ENCODE peak calls at places on chromosomes 3 and 15, in seven cellular contexts. B, V, W, L, U, I and F are unnamed samples. For H3K9me3, the result is how much of the 10 kb centered on the place peaks cover.

GRCh38 chr3:194061421-194062029 is 74.4 kb upstream of the HES1 start:
- DNase-seq in B (no peak), V (no peak), W (no peak), L (no peak), U (no peak), I (no peak), F (no peak)

GRCh38 chr3:134485075-134485536 is 679 bp downstream of the ANAPC13 start:
- DNase-seq in B (no peak), V (no peak), W (no peak), L (no peak), U (peak), I (no peak), F (peak)

GRCh38 chr15:72315706-72316370 is 4.1 kb downstream of the CELF6 start:
- DNase-seq in B (no peak), V (no peak), W (no peak), L (no peak), U (peak), I (no peak), F (no peak)

GRCh38 chr3:60696559-60697125 is 554.6 kb downstream of the FHIT start:
- DNase-seq in B (no peak), V (no peak), W (no peak), L (no peak), U (no peak), I (no peak), F (no peak)

GRCh38 chr3:67901681-67902080 is 247.3 kb upstream of the SUCLG2 start:
- DNase-seq in B (no peak), V (no peak), W (no peak), L (no peak), U (no peak), I (no peak), F (no peak)

GRCh38 chr3:40079203-40079844 is 230.2 kb upstream of the EIF1B start:
- DNase-seq in B (no peak), V (no peak), W (no peak), L (no peak), U (no peak), I (no peak), F (no peak)

GRCh38 chr15:73936181-73936580 is 9.9 kb downstream of the LOXL1 start:
- DNase-seq in B (no peak), V (peak), W (no peak), L (no peak), U (peak), I (no peak), F (no peak)

GRCh38 chr3:102646557-102646956 is 211.7 kb downstream of the ZPLD1 start:
- DNase-seq in B (no peak), V (no peak), W (no peak), L (no peak), U (no peak), I (no peak), F (no peak)

DNA sequence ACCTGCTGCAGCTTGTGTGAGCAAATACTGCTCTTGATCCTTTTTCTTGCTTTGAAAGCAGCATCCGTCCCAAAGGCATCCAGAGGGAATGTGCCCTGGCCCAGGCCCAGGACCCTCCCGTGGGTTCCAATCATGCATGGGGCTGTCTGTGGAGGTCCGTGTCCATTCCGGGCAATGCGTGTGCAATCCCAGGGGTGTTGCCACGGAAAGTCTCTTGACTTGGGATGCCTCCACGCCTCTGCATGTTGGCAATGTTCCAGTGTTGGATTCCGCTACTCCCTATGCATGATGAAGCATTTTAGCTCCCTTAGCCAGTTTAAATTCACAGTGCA is 105.7 kb downstream of the SNRPN start:
- DNase-seq in B (peak), V (no peak), W (no peak), L (no peak), U (no peak), I (peak), F (no peak)
- H3K9me3 ChIP-seq in B (half or more), V (half or more), W (half or more), L (half or more), U (half or more), I (half or more), F (half or more)

DNA sequence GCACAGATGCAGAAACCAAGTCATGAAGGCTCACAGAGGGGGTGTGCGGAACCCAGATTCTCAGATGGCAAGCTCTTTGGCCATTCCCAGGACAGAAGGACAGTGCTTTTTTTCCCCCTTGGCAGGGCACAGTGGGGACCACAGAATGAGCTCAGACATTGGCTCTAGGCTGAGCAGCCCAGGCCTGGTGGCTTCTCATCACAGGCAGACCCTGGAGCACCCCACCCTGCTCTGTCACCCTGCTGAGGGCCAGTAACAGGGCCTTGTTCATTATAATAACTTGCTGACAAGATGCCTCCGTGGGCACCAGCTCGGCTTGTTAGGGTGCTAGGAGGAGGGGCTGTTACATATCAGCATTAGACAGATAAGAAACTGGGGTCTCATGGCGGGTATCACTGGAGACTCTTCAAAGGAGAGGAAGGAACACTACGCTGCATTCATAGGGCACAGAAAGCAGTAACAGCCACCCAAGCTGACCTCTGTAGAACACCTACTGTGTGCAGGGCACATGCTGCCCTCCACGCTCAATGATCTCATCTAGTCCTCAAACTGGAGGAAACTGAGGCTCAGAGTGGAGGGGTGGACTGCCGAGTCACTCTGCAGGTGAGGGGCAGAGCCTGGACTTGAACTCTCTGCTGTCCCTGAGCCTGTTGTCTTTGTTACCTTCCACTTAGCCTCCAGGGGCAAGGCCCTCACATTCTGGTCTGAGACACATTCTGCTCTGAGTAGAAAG is 69.9 kb upstream of the SEC13 start:
- DNase-seq in B (no peak), V (no peak), W (no peak), L (no peak), U (no peak), I (no peak), F (no peak)
- H3K9me3 ChIP-seq in B (under half), V (under half), W (under half), L (under half), U (under half), I (under half), F (under half)

GRCh38 chr3:177314897-177315296 is 117.6 kb upstream of the TBL1XR1 start:
- DNase-seq in B (no peak), V (no peak), W (no peak), L (no peak), U (no peak), I (no peak), F (no peak)
- H3K9me3 ChIP-seq in B (under half), V (under half), W (under half), L (under half), U (under half), I (under half), F (under half)

DNA sequence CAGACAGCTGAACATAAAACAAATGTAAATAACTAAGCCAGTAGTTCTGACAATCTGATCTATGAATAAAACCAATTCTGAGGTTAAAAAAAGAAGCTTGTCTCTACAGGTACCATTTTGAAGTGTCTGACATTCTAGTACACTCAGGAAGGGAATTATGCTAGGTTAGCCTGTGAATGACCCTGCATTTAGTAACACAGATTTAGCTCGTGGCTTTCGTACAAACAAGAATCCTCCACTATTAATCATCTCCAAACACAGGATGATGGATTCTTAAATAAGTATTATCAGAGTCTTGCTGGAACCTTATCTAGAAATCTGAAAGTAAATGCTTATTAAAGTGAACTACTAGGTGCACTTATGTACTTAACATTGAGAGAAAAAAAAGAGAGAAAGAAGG is 1120.1 kb downstream of the ROBO1 start:
- DNase-seq in B (no peak), V (no peak), W (no peak), L (no peak), U (no peak), I (no peak), F (no peak)
- H3K9me3 ChIP-seq in B (under half), V (under half), W (under half), L (under half), U (under half), I (under half), F (under half)

GRCh38 chr3:198107840-198108734 is 148.1 kb downstream of the LMLN start:
- DNase-seq in B (no peak), V (no peak), W (peak), L (no peak), U (no peak), I (no peak), F (no peak)

GRCh38 chr3:198113219-198114053 is 153.4 kb downstream of the LMLN start:
- DNase-seq in B (no peak), V (peak), W (no peak), L (peak), U (peak), I (no peak), F (no peak)

GRCh38 chr3:198108756-198109155 is 148.7 kb downstream of the LMLN start:
- DNase-seq in B (no peak), V (no peak), W (no peak), L (no peak), U (no peak), I (no peak), F (no peak)

GRCh38 chr3:198109883-198110282 is 149.9 kb downstream of the LMLN start:
- DNase-seq in B (no peak), V (no peak), W (no peak), L (no peak), U (no peak), I (no peak), F (no peak)

GRCh38 chr3:198112031-198112430 is 152.0 kb downstream of the LMLN start:
- DNase-seq in B (no peak), V (no peak), W (no peak), L (no peak), U (no peak), I (no peak), F (no peak)
- H3K9me3 ChIP-seq in B (under half), V (under half), W (under half), L (under half), U (under half), I (under half), F (under half)